ENCODE peak calls at places on chromosomes 13 and 19, in five cellular contexts. P, H, O, Q and B are unnamed samples.
A peak's percentile ranks its signal among the peaks of the same experiment; 100 is the strongest.

GRCh38 chr19:33866696-33867095 is 70.0 kb downstream of the KCTD15 start:
- DNase-seq in P (no peak), H (no peak), Q (no peak), O (no peak), B (no peak)

GRCh38 chr13:78121459-78122348 is 203.1 kb upstream of the EDNRB start:
- DNase-seq in Q (peak; percentile 29), O (peak; percentile 56), P (peak; percentile 38), H (no peak), B (peak; percentile 37)

GRCh38 chr13:97977982-97978381 is 24.5 kb downstream of the IPO5 start:
- DNase-seq in Q (no peak), O (no peak), H (no peak), P (no peak), B (no peak)

GRCh38 chr13:111414341-111414740 is 93.9 kb downstream of the TEX29 start:
- DNase-seq in H (no peak), Q (no peak), P (no peak), O (no peak), B (no peak)

GRCh38 chr13:25930655-25931054 is 121.2 kb downstream of the SHISA2 start:
- DNase-seq in Q (no peak), H (no peak), O (no peak), P (no peak), B (no peak)

GRCh38 chr13:31587696-31588266 is 151.5 kb upstream of the RXFP2 start:
- DNase-seq in Q (no peak), P (no peak), H (no peak), O (no peak), B (no peak)

GRCh38 chr13:71866173-71867091 is 572 bp downstream of the DACH1 start:
- DNase-seq in H (no peak), O (no peak), Q (no peak), P (peak; percentile 59), B (peak; percentile 60)

GRCh38 chr13:47067296-47067695 is 170.4 kb upstream of the HTR2A start:
- DNase-seq in Q (no peak), H (no peak), O (no peak), P (no peak), B (no peak)

GRCh38 chr19:4229179-4229931 is at the start of gene EBI3:
- DNase-seq in H (peak; percentile 67), Q (no peak), P (no peak), O (peak; percentile 23), B (no peak)

GRCh38 chr13:37716395-37716794 is 117.8 kb upstream of the POSTN start:
- DNase-seq in O (no peak), Q (no peak), H (no peak), P (no peak), B (no peak)